ENCODE peak calls at places on chromosomes 2 and 18, in four cellular contexts. R, Q, Y and H are unnamed samples.

GRCh38 chr2:128433911-128434550 is 115.4 kb upstream of the HS6ST1 start:
- DNase-seq in Y (no peak), Q (no peak), R (no peak), H (no peak)

GRCh38 chr2:226274143-226274542 is 525.5 kb downstream of the IRS1 start:
- DNase-seq in Y (no peak), Q (no peak), R (no peak), H (no peak)

GRCh38 chr2:72142743-72143440 is 4.8 kb downstream of the CYP26B1 start:
- DNase-seq in R (no peak), Q (peak; percentile 76), Y (peak; percentile 23), H (peak; percentile 26)

GRCh38 chr2:240611601-240612210 is 13.6 kb upstream of the GPR35 start:
- DNase-seq in R (no peak), Y (no peak), Q (no peak), H (no peak)

GRCh38 chr18:49658871-49659378 is 97.1 kb downstream of the LIPG start:
- DNase-seq in Q (no peak), Y (no peak), R (no peak), H (no peak)

GRCh38 chr2:220955776-220956175 is 616.3 kb downstream of the EPHA4 start:
- DNase-seq in Y (no peak), Q (no peak), R (no peak), H (no peak)

GRCh38 chr2:218327451-218327850 is 29.2 kb upstream of the CATIP start:
- DNase-seq in Q (no peak), R (no peak), Y (no peak), H (no peak)

GRCh38 chr2:71948781-71949536 is 198.7 kb downstream of the CYP26B1 start:
- DNase-seq in Q (peak; percentile 43), Y (no peak), R (no peak), H (no peak)

GRCh38 chr18:13112982-13113381 is 105.6 kb upstream of the LDLRAD4 start:
- DNase-seq in Q (peak; percentile 36), R (no peak), Y (no peak), H (peak; percentile 70)

GRCh38 chr2:170818294-170819104 is 1.8 kb downstream of the GAD1 start:
- DNase-seq in R (no peak), Y (no peak), Q (no peak), H (no peak)

GRCh38 chr2:38232454-38232853 is 144.6 kb downstream of the ATL2 start:
- DNase-seq in R (no peak), Q (no peak), Y (no peak), H (no peak)

DNA sequence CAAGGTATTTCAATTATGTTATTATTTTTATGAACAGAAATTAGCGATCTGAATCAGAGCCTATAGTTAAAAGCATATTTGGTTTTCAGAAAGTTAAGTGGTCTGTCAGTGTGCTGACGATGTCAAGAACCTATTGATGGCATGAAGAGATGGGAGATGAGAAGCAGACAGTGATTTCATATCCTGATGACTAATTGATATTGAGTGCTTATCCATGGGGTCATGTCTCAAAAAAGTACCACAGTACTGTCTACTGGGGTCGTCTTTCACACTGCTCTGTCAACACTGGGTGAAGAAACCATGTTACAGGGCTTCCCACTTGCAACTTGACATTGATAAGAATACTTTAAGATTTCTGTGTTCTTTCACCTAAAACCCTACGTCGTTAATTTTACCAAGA is 297.1 kb downstream of the AFF3 start:
- DNase-seq in Q (no peak), Y (no peak), R (no peak), H (no peak)
- TF ChIP-seq CTCF in Q (no peak), Y (no peak), R (no peak), H (no peak)

DNA sequence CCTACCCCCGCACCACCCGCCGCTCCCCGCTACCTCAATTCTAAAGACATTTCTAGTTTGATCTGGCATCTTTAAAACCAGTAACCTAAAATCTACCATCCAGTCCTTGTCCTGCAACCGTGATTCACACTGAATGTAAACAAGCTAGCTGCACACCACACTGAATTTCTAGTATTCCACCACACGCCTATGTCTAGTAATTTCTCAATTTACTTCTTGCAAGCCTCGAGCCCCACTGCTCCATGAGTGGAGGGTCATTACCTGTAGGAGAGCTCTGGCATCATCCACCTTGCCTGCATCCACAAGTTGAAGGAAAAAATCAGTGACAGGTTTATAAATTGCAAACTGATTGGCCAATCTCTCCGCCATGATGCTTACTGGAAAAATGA is 60.2 kb downstream of the ABCG8 start:
- DNase-seq in R (peak; percentile 44), Y (no peak), Q (no peak), H (no peak)
- H3K27ac ChIP-seq in R (no peak overlapping the region), Y (no peak overlapping the region), Q (no peak overlapping the region), H (no peak overlapping the region)

DNA sequence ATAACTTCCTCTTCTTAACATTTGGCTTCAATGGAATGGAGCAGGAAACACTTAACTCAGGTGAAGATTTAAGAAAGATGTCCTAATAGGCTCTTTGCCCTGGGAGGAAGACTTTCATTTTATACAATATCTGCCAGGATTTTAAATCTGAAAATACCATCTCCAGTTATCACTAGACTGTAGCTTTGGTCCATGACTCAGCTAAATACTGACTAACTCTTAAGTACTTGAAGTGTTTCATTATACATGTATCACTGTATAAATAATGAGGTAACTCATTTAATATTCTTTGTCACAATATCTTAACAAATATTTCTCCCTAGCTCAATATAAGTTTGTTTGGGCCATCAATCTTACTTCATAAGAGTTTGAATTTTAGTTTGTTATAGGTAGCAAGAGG is 34.7 kb downstream of the RBKS start:
- DNase-seq in Q (no peak), R (no peak), Y (no peak), H (no peak)
- H3K4me3 ChIP-seq in Q (no peak overlapping the region), R (no peak overlapping the region), Y (no peak overlapping the region), H (no peak overlapping the region)

GRCh38 chr18:75170916-75171315 is 38.0 kb downstream of the PTGR3 start:
- DNase-seq in Q (no peak), R (no peak), Y (no peak), H (no peak)

GRCh38 chr18:75172299-75173124 is 36.4 kb downstream of the PTGR3 start:
- DNase-seq in Q (no peak), R (no peak), Y (no peak), H (no peak)

GRCh38 chr18:75173758-75174157 is 35.2 kb downstream of the PTGR3 start:
- DNase-seq in Y (no peak), Q (no peak), R (no peak), H (no peak)

GRCh38 chr18:75170022-75170789 is 38.7 kb downstream of the PTGR3 start:
- DNase-seq in Q (no peak), R (no peak), Y (no peak), H (no peak)

GRCh38 chr18:75173125-75173432 is 35.9 kb downstream of the PTGR3 start:
- DNase-seq in Y (no peak), R (peak; percentile 8), Q (no peak), H (no peak)
- TF ChIP-seq CTCF in Y (no peak), R (no peak), Q (no peak), H (no peak)

GRCh38 chr2:223834431-223834830 is 3.0 kb downstream of the AP1S3 start:
- DNase-seq in Y (no peak), Q (no peak), R (no peak), H (no peak)

GRCh38 chr2:223841436-223842180 is 4.2 kb upstream of the AP1S3 start:
- DNase-seq in Y (no peak), R (no peak), Q (no peak), H (no peak)

GRCh38 chr2:223835701-223836532 is 1.5 kb downstream of the AP1S3 start:
- DNase-seq in Q (no peak), Y (peak; percentile 28), R (no peak), H (no peak)

DNA sequence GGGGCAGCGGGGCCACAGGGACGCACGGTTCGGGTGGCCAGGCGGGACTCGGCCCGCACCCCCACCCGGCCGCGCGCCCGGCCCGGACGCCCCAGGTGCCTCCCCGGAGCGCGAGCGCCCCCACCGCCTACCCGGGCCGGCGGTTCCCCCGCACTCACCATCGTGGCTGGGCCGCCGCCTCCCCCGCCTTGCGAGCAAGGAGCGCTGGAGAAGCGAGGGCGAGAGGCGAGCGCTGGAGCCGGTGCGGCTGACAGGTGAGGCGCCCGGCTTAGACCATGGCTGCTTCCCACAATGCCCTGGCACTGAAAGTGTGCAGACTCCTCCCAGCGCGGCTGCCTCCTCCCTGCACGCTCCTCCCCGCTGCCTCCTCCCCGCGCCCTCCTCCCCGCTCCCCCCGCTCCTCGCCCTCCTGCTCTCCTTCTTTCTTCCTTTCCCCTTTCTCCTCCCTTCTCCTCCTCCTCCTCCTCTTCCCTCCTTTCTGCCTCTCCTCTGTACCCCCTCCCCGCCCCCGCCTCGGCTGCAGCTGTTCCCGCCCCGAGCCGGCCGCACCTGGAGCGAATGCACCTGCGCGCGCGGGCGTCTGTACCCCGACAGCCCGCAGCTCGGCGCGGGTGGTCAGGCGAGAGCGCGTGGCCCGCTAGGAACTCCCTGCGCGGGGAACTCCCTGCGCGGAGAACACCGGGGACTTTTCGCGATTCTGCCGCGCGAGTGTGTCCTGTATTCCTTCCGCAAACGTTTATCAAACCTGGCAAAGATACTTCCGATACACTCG is at the start of gene AP1S3:
- DNase-seq in Y (peak; percentile 44), Q (peak; percentile 42), R (peak; percentile 87), H (peak; percentile 58)
- H3K27ac ChIP-seq in Y (peak within 1 kb of the TSS; percentile 73), Q (no peak within 1 kb of the TSS), R (peak within 1 kb of the TSS; percentile 89), H (no peak within 1 kb of the TSS)